ENCODE peak calls at places on chromosomes 2 and 18, in nine cellular contexts. P, F, H, S, D, Z, A, O and G are unnamed samples.

GRCh38 chr2:20013061-20013721 is 723 bp upstream of the MATN3 start:
- DNase-seq in P (no peak), F (no peak), H (no peak), S (no peak), D (no peak), Z (no peak), A (no peak), O (peak), G (no peak)

GRCh38 chr2:107136749-107137148 is 250.8 kb upstream of the ST6GAL2 start:
- DNase-seq in P (no peak), F (no peak), H (no peak), S (no peak), D (no peak), Z (no peak), A (no peak), O (no peak), G (no peak)

GRCh38 chr2:69779258-69779989 is 37.5 kb downstream of the ANXA4 start:
- DNase-seq in P (no peak), F (no peak), H (peak), S (peak), D (no peak), Z (no peak), A (no peak), O (peak), G (no peak)

GRCh38 chr18:71485578-71485977 is 1058.6 kb downstream of the CBLN2 start:
- DNase-seq in P (no peak), F (no peak), H (no peak), S (no peak), D (no peak), Z (no peak), A (no peak), O (no peak), G (no peak)

GRCh38 chr2:165877565-165878550 is 75.7 kb downstream of the TTC21B start:
- DNase-seq in P (no peak), F (no peak), H (no peak), S (no peak), D (peak), Z (no peak), A (no peak), O (no peak), G (no peak)

GRCh38 chr2:193793914-193794313 is 1599.2 kb upstream of the TMEFF2 start:
- DNase-seq in P (no peak), F (no peak), H (no peak), S (no peak), D (no peak), Z (no peak), A (no peak), O (no peak), G (no peak)

GRCh38 chr18:67047334-67047733 is 443.4 kb upstream of the CDH19 start:
- DNase-seq in P (no peak), F (no peak), H (no peak), S (no peak), D (no peak), Z (no peak), A (no peak), O (no peak), G (no peak)

GRCh38 chr2:85457877-85458316 is 39.4 kb downstream of the SH2D6 start:
- DNase-seq in P (no peak), F (peak), H (peak), S (peak), D (no peak), Z (no peak), A (no peak), O (no peak), G (peak)

GRCh38 chr18:76821356-76821874 is 942 bp upstream of the ZNF236 start:
- DNase-seq in P (no peak), F (no peak), H (no peak), S (no peak), D (no peak), Z (no peak), A (no peak), O (no peak), G (no peak)

GRCh38 chr18:76823166-76823539 is 796 bp downstream of the ZNF236 start:
- DNase-seq in P (no peak), F (no peak), H (no peak), S (peak), D (no peak), Z (peak), A (no peak), O (no peak), G (no peak)

GRCh38 chr18:76821875-76822509 is 365 bp upstream of the ZNF236 start:
- DNase-seq in P (peak), F (peak), H (peak), S (peak), D (no peak), Z (peak), A (peak), O (no peak), G (peak)

GRCh38 chr18:76823574-76823973 is 1.2 kb downstream of the ZNF236 start:
- DNase-seq in P (peak), F (no peak), H (peak), S (peak), D (no peak), Z (no peak), A (no peak), O (no peak), G (peak)

DNA sequence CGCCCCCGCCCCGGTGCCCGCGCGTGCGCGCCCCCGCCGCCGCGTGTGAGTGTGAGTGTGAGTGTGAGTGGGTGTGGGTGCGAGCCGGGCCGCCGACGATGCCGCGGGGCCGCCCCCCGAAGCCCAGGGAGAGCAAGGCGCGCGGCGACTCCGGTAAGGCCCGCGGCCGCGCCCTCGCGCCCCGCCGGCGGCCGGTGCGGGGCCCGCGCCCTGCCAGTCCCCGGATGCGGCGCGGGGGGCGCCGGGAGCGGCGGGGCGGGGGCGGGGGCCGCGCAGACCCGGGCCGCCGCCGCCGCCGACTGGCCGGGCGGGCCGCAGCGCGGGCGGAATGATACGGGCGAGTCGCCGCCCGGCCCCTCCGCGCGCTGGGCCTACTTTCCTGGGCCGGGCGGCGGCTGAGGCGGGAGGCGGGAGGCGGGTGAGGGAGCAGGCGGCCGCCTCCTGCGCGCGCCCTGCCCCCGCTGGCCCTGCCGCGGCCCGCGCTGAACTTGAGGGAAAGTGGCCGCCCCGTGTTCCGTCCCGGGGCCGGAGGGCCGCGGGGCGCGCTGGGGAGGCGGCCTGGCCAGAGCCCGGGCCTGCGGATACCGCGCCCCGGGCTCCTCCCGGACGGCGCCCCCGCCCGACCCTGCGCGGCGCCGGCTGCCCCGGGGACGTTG is at the start of gene ZNF236:
- DNase-seq in P (peak), F (peak), H (peak), S (peak), D (no peak), Z (peak), A (peak), O (peak), G (peak)
- TF ChIP-seq EP300 in P (peak), F (no peak), H (no peak), S (no peak), D (no peak), Z (no peak), A (peak), O (no peak), G (no peak)

GRCh38 chr2:219461061-219461514 is 26.4 kb downstream of the SPEG start:
- DNase-seq in P (peak), F (no peak), H (no peak), S (no peak), D (no peak), Z (peak), A (no peak), O (no peak), G (peak)

GRCh38 chr2:219460424-219460926 is 25.8 kb downstream of the SPEG start:
- DNase-seq in P (peak), F (no peak), H (no peak), S (peak), D (no peak), Z (peak), A (no peak), O (no peak), G (peak)

GRCh38 chr2:219459460-219460311 is 25.0 kb downstream of the SPEG start:
- DNase-seq in P (peak), F (peak), H (peak), S (peak), D (no peak), Z (peak), A (peak), O (peak), G (peak)

GRCh38 chr2:219462349-219462748 is 27.7 kb downstream of the SPEG start:
- DNase-seq in P (no peak), F (no peak), H (no peak), S (no peak), D (no peak), Z (no peak), A (no peak), O (no peak), G (no peak)

DNA sequence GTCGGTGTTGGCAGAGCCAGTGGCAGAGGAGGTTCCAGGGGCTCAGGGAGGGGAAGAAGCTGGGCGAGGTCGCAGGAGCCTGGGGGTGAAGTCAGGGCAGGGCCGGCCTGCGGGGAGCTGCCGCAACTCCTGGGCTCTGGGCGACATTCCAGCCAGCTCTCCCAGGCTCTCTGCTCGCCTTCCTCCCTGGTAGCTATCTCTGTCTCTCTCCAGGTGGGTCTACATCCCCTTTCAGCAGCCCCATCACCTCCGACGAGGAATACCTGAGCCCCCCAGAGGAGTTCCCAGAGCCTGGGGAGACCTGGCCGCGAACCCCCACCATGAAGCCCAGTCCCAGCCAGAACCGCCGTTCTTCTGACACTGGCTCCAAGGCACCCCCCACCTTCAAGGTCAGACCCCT is 27.0 kb downstream of the SPEG start:
- DNase-seq in P (no peak), F (no peak), H (no peak), S (no peak), D (no peak), Z (no peak), A (no peak), O (no peak), G (no peak)
- TF ChIP-seq EP300 in P (no peak), F (no peak), H (no peak), S (no peak), D (no peak), Z (no peak), A (no peak), O (no peak), G (no peak)

GRCh38 chr2:219947575-219947974 is 320.1 kb downstream of the SLC4A3 start:
- DNase-seq in P (no peak), F (no peak), H (no peak), S (no peak), D (no peak), Z (no peak), A (no peak), O (no peak), G (no peak)
- TF ChIP-seq EP300 in P (no peak), F (no peak), H (no peak), S (no peak), D (no peak), Z (no peak), A (no peak), O (no peak), G (no peak)

DNA sequence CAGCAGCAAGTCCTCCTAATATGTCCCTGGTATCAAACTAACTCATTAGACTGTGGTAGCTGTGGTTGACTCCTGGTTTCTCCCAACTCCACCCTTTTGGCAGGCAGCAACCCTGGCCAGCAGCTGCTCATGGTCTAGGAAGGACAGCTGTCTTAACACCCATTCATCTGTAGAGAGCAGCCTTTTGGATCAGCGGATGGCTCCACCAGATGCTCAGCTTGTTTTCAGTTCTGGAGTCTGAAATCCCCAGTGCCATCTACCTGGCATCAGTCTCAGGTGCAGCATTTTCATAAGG is 100.5 kb downstream of the SPOPL start:
- DNase-seq in P (no peak), F (no peak), H (no peak), S (no peak), D (no peak), Z (no peak), A (no peak), O (no peak), G (no peak)
- TF ChIP-seq EP300 in P (no peak), F (no peak), H (no peak), S (no peak), D (no peak), Z (no peak), A (no peak), O (no peak), G (no peak)

DNA sequence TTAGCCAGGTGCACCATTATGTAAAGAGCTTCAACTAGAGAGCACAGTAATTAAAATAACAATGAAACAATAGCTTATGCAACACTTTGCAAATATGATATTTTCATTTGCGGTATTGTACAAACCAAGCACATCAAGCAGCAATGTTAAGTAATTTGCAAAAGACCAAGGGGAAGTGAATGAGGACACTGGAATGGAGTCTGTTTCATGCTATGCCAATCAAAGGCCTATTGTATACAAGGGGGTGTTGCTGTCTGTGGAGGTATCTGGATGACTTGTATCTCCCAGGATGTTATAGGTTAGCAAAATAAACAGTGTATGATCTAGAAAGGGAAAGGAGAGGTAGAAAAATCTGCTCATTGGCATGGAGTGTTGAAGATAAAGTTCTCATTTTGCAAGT is 284.5 kb downstream of the LRRTM1 start:
- DNase-seq in P (no peak), F (no peak), H (no peak), S (no peak), D (no peak), Z (no peak), A (no peak), O (no peak), G (no peak)
- TF ChIP-seq EP300 in P (no peak), F (no peak), H (no peak), S (no peak), D (no peak), Z (no peak), A (no peak), O (no peak), G (no peak)

GRCh38 chr18:42614619-42615293 is 500.7 kb downstream of the RIT2 start:
- DNase-seq in P (peak), F (no peak), H (no peak), S (no peak), D (no peak), Z (no peak), A (peak), O (no peak), G (no peak)

GRCh38 chr18:42617086-42617725 is 498.3 kb downstream of the RIT2 start:
- DNase-seq in P (no peak), F (no peak), H (no peak), S (no peak), D (no peak), Z (no peak), A (no peak), O (no peak), G (no peak)

GRCh38 chr18:42620585-42620984 is 494.9 kb downstream of the RIT2 start:
- DNase-seq in P (no peak), F (no peak), H (no peak), S (no peak), D (no peak), Z (no peak), A (no peak), O (no peak), G (no peak)

DNA sequence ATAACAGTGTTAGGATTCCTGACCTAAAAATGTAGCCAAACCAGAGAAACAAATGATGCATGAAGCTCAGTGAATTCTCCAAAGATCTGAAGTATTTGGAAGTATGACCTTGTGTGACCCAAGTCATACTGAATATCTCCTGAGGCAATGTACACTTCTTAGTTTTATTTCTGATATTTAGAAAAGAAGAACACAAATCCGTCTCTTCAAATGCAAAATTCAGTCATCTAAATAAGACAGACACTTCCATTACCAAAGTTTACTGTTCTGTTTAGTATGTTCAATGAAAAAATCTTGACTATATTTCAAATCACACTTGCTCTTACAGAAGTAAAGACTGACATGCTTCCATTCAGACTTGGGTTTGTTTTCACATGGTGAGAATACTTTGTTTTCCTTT is 495.7 kb downstream of the RIT2 start:
- DNase-seq in P (no peak), F (no peak), H (no peak), S (no peak), D (no peak), Z (no peak), A (no peak), O (no peak), G (no peak)
- TF ChIP-seq EP300 in P (no peak), F (no peak), H (no peak), S (no peak), D (no peak), Z (no peak), A (no peak), O (no peak), G (no peak)

GRCh38 chr2:161416633-161417427 is 733 bp downstream of the TBR1 start:
- DNase-seq in P (peak), F (no peak), H (no peak), S (no peak), D (no peak), Z (no peak), A (no peak), O (no peak), G (no peak)
- TF ChIP-seq EP300 in P (no peak), F (no peak), H (no peak), S (no peak), D (no peak), Z (no peak), A (no peak), O (no peak), G (no peak)

DNA sequence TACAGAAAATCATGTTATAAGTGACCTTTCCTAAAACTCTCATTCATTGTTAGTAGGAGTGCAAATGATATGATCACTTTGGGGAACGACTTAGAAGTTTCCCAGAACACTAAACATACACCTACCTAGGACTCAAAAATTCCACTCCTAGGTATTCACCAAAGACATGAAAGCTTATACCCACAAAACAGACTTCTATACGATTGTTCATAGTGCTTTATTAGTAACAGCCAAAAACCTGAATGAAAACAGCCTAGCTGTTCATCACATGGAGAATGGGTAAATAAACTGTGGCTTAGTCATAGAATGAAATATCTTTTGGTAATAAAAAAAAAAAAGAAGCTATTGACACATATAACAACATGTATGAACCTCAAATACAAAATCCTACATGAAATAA is 8.8 kb downstream of the NOL10 start:
- DNase-seq in P (no peak), F (no peak), H (no peak), S (no peak), D (no peak), Z (no peak), A (no peak), O (no peak), G (no peak)
- TF ChIP-seq EP300 in P (no peak), F (no peak), H (no peak), S (no peak), D (no peak), Z (no peak), A (no peak), O (no peak), G (no peak)

GRCh38 chr2:46363535-46364170 is 66.4 kb downstream of the EPAS1 start:
- DNase-seq in P (no peak), F (no peak), H (no peak), S (no peak), D (no peak), Z (no peak), A (peak), O (no peak), G (no peak)
- TF ChIP-seq EP300 in P (no peak), F (no peak), H (no peak), S (no peak), D (no peak), Z (no peak), A (peak), O (no peak), G (no peak)